ENCODE peak calls at places on chromosomes 7 and 10, in nine cellular contexts. One of them, this sample, is unnamed.

GRCh38 chr10:1737222-1738061 is at the start of gene ADARB2:
- DNase-seq in HepG2: no peak
- DNase-seq in GM12891: peak
- DNase-seq in NB4: no peak
- DNase-seq in breast epithelium: no peak
- DNase-seq in uterus: no peak
- DNase-seq in sigmoid colon: no peak
- DNase-seq in transverse colon: no peak
- DNase-seq in spleen: no peak
- DNase-seq in this sample: no peak

GRCh38 chr10:126350216-126350992 is 37.9 kb downstream of the ADAM12 start:
- DNase-seq in NB4: no peak
- DNase-seq in HepG2: no peak
- DNase-seq in uterus: no peak
- DNase-seq in spleen: no peak
- DNase-seq in breast epithelium: no peak
- DNase-seq in sigmoid colon: no peak
- DNase-seq in transverse colon: no peak
- DNase-seq in GM12891: no peak
- DNase-seq in this sample: peak

GRCh38 chr7:27875832-27876231 is 135.9 kb downstream of the TAX1BP1 start:
- DNase-seq in HepG2: no peak
- DNase-seq in breast epithelium: no peak
- DNase-seq in spleen: no peak
- DNase-seq in transverse colon: no peak
- DNase-seq in GM12891: no peak
- DNase-seq in NB4: no peak
- DNase-seq in sigmoid colon: no peak
- DNase-seq in uterus: no peak
- DNase-seq in this sample: no peak

GRCh38 chr10:103539751-103540150 is 46.2 kb downstream of the NEURL1 start:
- DNase-seq in uterus: no peak
- DNase-seq in sigmoid colon: no peak
- DNase-seq in spleen: no peak
- DNase-seq in transverse colon: no peak
- DNase-seq in NB4: no peak
- DNase-seq in HepG2: no peak
- DNase-seq in breast epithelium: no peak
- DNase-seq in GM12891: no peak
- DNase-seq in this sample: no peak

GRCh38 chr10:36281871-36282331 is 639.8 kb upstream of the FZD8 start:
- DNase-seq in sigmoid colon: no peak
- DNase-seq in uterus: no peak
- DNase-seq in GM12891: no peak
- DNase-seq in NB4: no peak
- DNase-seq in transverse colon: no peak
- DNase-seq in spleen: no peak
- DNase-seq in HepG2: no peak
- DNase-seq in breast epithelium: no peak
- DNase-seq in this sample: no peak

GRCh38 chr10:71465576-71466252 is 69.0 kb downstream of the CDH23 start:
- DNase-seq in spleen: no peak
- DNase-seq in sigmoid colon: no peak
- DNase-seq in HepG2: no peak
- DNase-seq in GM12891: no peak
- DNase-seq in NB4: peak
- DNase-seq in breast epithelium: no peak
- DNase-seq in transverse colon: no peak
- DNase-seq in uterus: no peak
- DNase-seq in this sample: no peak

GRCh38 chr7:944744-945143 is 9.7 kb downstream of the ADAP1 start:
- DNase-seq in GM12891: no peak
- DNase-seq in spleen: no peak
- DNase-seq in HepG2: no peak
- DNase-seq in transverse colon: no peak
- DNase-seq in uterus: no peak
- DNase-seq in breast epithelium: no peak
- DNase-seq in sigmoid colon: no peak
- DNase-seq in NB4: no peak
- DNase-seq in this sample: no peak

GRCh38 chr7:38283107-38283506 is 9.7 kb upstream of the TARP start:
- DNase-seq in NB4: peak
- DNase-seq in transverse colon: no peak
- DNase-seq in breast epithelium: no peak
- DNase-seq in sigmoid colon: no peak
- DNase-seq in uterus: no peak
- DNase-seq in spleen: no peak
- DNase-seq in GM12891: no peak
- DNase-seq in HepG2: no peak
- DNase-seq in this sample: no peak

GRCh38 chr7:103524042-103524907 is 78.3 kb upstream of the SLC26A5 start:
- DNase-seq in sigmoid colon: no peak
- DNase-seq in GM12891: no peak
- DNase-seq in spleen: no peak
- DNase-seq in transverse colon: no peak
- DNase-seq in NB4: peak
- DNase-seq in uterus: no peak
- DNase-seq in breast epithelium: no peak
- DNase-seq in HepG2: peak
- DNase-seq in this sample: no peak

GRCh38 chr7:151599401-151600227 is 79.9 kb upstream of the RHEB start:
- DNase-seq in transverse colon: peak
- DNase-seq in HepG2: no peak
- DNase-seq in breast epithelium: no peak
- DNase-seq in spleen: no peak
- DNase-seq in GM12891: no peak
- DNase-seq in uterus: peak
- DNase-seq in NB4: no peak
- DNase-seq in sigmoid colon: peak
- DNase-seq in this sample: peak

GRCh38 chr7:123747620-123748141 is 1.1 kb downstream of the WASL start:
- DNase-seq in uterus: peak
- DNase-seq in breast epithelium: peak
- DNase-seq in transverse colon: peak
- DNase-seq in HepG2: peak
- DNase-seq in GM12891: peak
- DNase-seq in spleen: peak
- DNase-seq in sigmoid colon: peak
- DNase-seq in NB4: peak
- DNase-seq in this sample: peak

GRCh38 chr7:148230341-148230740 is 360.2 kb upstream of the C7orf33 start:
- DNase-seq in sigmoid colon: no peak
- DNase-seq in breast epithelium: no peak
- DNase-seq in HepG2: no peak
- DNase-seq in transverse colon: no peak
- DNase-seq in GM12891: no peak
- DNase-seq in NB4: no peak
- DNase-seq in uterus: no peak
- DNase-seq in spleen: no peak
- DNase-seq in this sample: no peak

GRCh38 chr7:91565499-91566331 is 301.5 kb downstream of the FZD1 start:
- DNase-seq in spleen: no peak
- DNase-seq in uterus: no peak
- DNase-seq in NB4: no peak
- DNase-seq in HepG2: peak
- DNase-seq in breast epithelium: peak
- DNase-seq in sigmoid colon: no peak
- DNase-seq in transverse colon: no peak
- DNase-seq in GM12891: no peak
- DNase-seq in this sample: no peak

GRCh38 chr10:126519992-126520391 is 131.7 kb upstream of the ADAM12 start:
- DNase-seq in sigmoid colon: no peak
- DNase-seq in uterus: no peak
- DNase-seq in spleen: no peak
- DNase-seq in breast epithelium: no peak
- DNase-seq in NB4: no peak
- DNase-seq in transverse colon: no peak
- DNase-seq in GM12891: no peak
- DNase-seq in HepG2: no peak
- DNase-seq in this sample: no peak

GRCh38 chr7:100577507-100577906 is 3.8 kb upstream of the SAP25 start:
- DNase-seq in sigmoid colon: peak
- DNase-seq in HepG2: no peak
- DNase-seq in GM12891: no peak
- DNase-seq in NB4: no peak
- DNase-seq in breast epithelium: no peak
- DNase-seq in uterus: no peak
- DNase-seq in transverse colon: no peak
- DNase-seq in spleen: peak
- DNase-seq in this sample: no peak

GRCh38 chr10:62015994-62016393 is 114.5 kb downstream of the ARID5B start:
- DNase-seq in uterus: no peak
- DNase-seq in breast epithelium: no peak
- DNase-seq in GM12891: no peak
- DNase-seq in sigmoid colon: no peak
- DNase-seq in NB4: no peak
- DNase-seq in transverse colon: no peak
- DNase-seq in spleen: no peak
- DNase-seq in HepG2: no peak
- DNase-seq in this sample: no peak

DNA sequence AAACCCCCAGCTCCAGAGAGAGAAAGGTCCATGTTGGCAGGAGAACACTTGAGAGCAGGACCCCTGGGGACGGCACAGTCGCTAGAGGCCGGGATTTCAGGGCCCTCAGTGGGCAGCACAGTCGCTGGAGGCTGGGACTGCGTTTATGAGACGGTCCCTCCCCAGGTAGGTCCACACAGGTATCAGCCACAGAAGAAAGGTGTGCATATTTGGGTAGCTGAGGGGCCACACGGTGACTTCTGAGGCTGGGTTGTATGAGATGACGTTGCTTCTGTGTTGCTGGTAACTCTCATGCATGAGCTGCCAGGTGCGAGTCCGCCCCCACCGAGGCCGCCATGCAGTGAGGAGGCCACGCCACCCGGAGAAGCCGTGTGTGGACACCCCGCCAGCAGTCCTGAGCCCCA is 56.9 kb upstream of the PPP2R2D start:
- DNase-seq in NB4: no peak
- DNase-seq in uterus: no peak
- DNase-seq in sigmoid colon: no peak
- DNase-seq in GM12891: no peak
- DNase-seq in transverse colon: no peak
- DNase-seq in breast epithelium: peak
- DNase-seq in HepG2: no peak
- DNase-seq in spleen: peak
- DNase-seq in this sample: no peak
- TF ChIP-seq POLR2A in NB4: no peak
- TF ChIP-seq POLR2A in uterus: no peak
- TF ChIP-seq POLR2A in sigmoid colon: no peak
- TF ChIP-seq POLR2A in GM12891: no peak
- TF ChIP-seq POLR2A in transverse colon: no peak
- TF ChIP-seq POLR2A in breast epithelium: no peak
- TF ChIP-seq POLR2A in HepG2: no peak
- TF ChIP-seq POLR2A in spleen: no peak
- TF ChIP-seq POLR2A in this sample: no peak

GRCh38 chr7:118590107-118590506 is 365.6 kb downstream of the ANKRD7 start:
- DNase-seq in uterus: no peak
- DNase-seq in HepG2: no peak
- DNase-seq in sigmoid colon: no peak
- DNase-seq in spleen: no peak
- DNase-seq in transverse colon: no peak
- DNase-seq in GM12891: no peak
- DNase-seq in breast epithelium: no peak
- DNase-seq in NB4: peak
- DNase-seq in this sample: no peak

GRCh38 chr7:118583651-118584050 is 359.1 kb downstream of the ANKRD7 start:
- DNase-seq in NB4: no peak
- DNase-seq in sigmoid colon: no peak
- DNase-seq in HepG2: no peak
- DNase-seq in spleen: no peak
- DNase-seq in transverse colon: no peak
- DNase-seq in GM12891: no peak
- DNase-seq in uterus: no peak
- DNase-seq in breast epithelium: no peak
- DNase-seq in this sample: no peak

GRCh38 chr7:118580743-118581382 is 356.4 kb downstream of the ANKRD7 start:
- DNase-seq in NB4: no peak
- DNase-seq in uterus: no peak
- DNase-seq in breast epithelium: no peak
- DNase-seq in spleen: no peak
- DNase-seq in transverse colon: no peak
- DNase-seq in GM12891: no peak
- DNase-seq in HepG2: no peak
- DNase-seq in sigmoid colon: no peak
- DNase-seq in this sample: no peak

GRCh38 chr7:118586248-118586647 is 361.7 kb downstream of the ANKRD7 start:
- DNase-seq in breast epithelium: no peak
- DNase-seq in spleen: no peak
- DNase-seq in GM12891: no peak
- DNase-seq in NB4: no peak
- DNase-seq in HepG2: no peak
- DNase-seq in sigmoid colon: no peak
- DNase-seq in transverse colon: no peak
- DNase-seq in uterus: no peak
- DNase-seq in this sample: no peak
- TF ChIP-seq POLR2A in breast epithelium: no peak
- TF ChIP-seq POLR2A in spleen: no peak
- TF ChIP-seq POLR2A in GM12891: no peak
- TF ChIP-seq POLR2A in NB4: no peak
- TF ChIP-seq POLR2A in HepG2: no peak
- TF ChIP-seq POLR2A in sigmoid colon: no peak
- TF ChIP-seq POLR2A in transverse colon: no peak
- TF ChIP-seq POLR2A in uterus: no peak
- TF ChIP-seq POLR2A in this sample: no peak

DNA sequence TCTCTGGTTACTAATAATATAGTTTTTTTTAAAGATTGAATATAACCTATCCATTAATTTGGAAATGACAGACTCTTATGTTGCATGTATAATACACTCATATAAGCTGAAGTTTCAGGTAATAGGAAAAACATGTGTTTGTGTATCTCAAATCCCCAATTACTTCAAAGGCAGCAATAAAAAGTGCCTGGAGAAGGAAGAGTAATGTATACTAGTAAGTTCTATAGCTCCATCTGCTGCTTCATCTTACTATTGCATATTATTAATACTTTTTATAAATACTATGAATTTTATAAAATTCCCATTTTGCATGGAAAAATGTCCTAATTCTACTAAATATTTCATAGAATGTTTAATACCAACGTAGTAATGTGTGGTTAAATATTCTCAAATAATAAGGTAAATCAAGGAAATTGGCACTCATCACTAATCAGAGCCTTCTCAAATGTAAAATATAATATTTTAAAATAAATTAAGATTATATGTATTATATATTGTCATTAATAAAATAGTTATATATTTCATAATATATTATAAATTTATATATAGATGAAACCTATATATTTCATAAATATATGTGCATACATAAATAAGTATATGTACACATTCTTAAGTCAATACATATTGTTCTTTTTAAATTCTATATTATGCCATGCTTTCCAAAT is 311.9 kb downstream of the HGF start:
- DNase-seq in HepG2: no peak
- DNase-seq in uterus: no peak
- DNase-seq in spleen: no peak
- DNase-seq in breast epithelium: no peak
- DNase-seq in NB4: peak
- DNase-seq in sigmoid colon: no peak
- DNase-seq in GM12891: no peak
- DNase-seq in transverse colon: no peak
- DNase-seq in this sample: no peak
- TF ChIP-seq POLR2A in HepG2: no peak
- TF ChIP-seq POLR2A in uterus: no peak
- TF ChIP-seq POLR2A in spleen: no peak
- TF ChIP-seq POLR2A in breast epithelium: no peak
- TF ChIP-seq POLR2A in NB4: no peak
- TF ChIP-seq POLR2A in sigmoid colon: no peak
- TF ChIP-seq POLR2A in GM12891: no peak
- TF ChIP-seq POLR2A in transverse colon: no peak
- TF ChIP-seq POLR2A in this sample: no peak

GRCh38 chr7:101862280-101863220 is 45.1 kb downstream of the CUX1 start:
- DNase-seq in sigmoid colon: peak
- DNase-seq in uterus: no peak
- DNase-seq in spleen: no peak
- DNase-seq in NB4: no peak
- DNase-seq in breast epithelium: no peak
- DNase-seq in transverse colon: no peak
- DNase-seq in HepG2: peak
- DNase-seq in GM12891: no peak
- DNase-seq in this sample: no peak
- TF ChIP-seq POLR2A in sigmoid colon: no peak
- TF ChIP-seq POLR2A in uterus: no peak
- TF ChIP-seq POLR2A in spleen: no peak
- TF ChIP-seq POLR2A in NB4: no peak
- TF ChIP-seq POLR2A in breast epithelium: no peak
- TF ChIP-seq POLR2A in transverse colon: no peak
- TF ChIP-seq POLR2A in HepG2: no peak
- TF ChIP-seq POLR2A in GM12891: no peak
- TF ChIP-seq POLR2A in this sample: no peak

This sample was measured in H54.